ENCODE peak calls at places on chromosomes 13 and 19, in eight cellular contexts. Y, W, L, C, P, T, Q and O are unnamed samples.

GRCh38 chr19:57096640-57097361 is 23.0 kb upstream of the USP29 start:
- DNase-seq in Y (no peak), W (no peak), L (no peak), C (no peak), P (peak), T (no peak), Q (no peak), O (no peak)

GRCh38 chr19:46076031-46076880 is 35.5 kb upstream of the IGFL4 start:
- DNase-seq in Y (no peak), W (no peak), L (no peak), C (no peak), P (no peak), T (no peak), Q (no peak), O (no peak)

GRCh38 chr13:50940509-50940908 is 30.9 kb downstream of the RNASEH2B start:
- DNase-seq in Y (no peak), W (no peak), L (no peak), C (no peak), P (no peak), T (no peak), Q (no peak), O (no peak)

GRCh38 chr19:7497292-7497691 is 8.5 kb upstream of the PEX11G start:
- DNase-seq in Y (no peak), W (no peak), L (no peak), C (no peak), P (no peak), T (no peak), Q (no peak), O (no peak)

GRCh38 chr19:47122359-47123335 is 8.0 kb upstream of the SAE1 start:
- DNase-seq in Y (no peak), W (no peak), L (no peak), C (no peak), P (no peak), T (no peak), Q (peak), O (no peak)

GRCh38 chr19:40517248-40517647 is 50.4 kb downstream of the SPTBN4 start:
- DNase-seq in Y (no peak), W (no peak), L (no peak), C (no peak), P (no peak), T (no peak), Q (no peak), O (no peak)

GRCh38 chr13:99018418-99019180 is 40.7 kb upstream of the DOCK9 start:
- DNase-seq in Y (no peak), W (no peak), L (no peak), C (no peak), P (no peak), T (no peak), Q (peak), O (no peak)

GRCh38 chr13:39952244-39953233 is 297.1 kb downstream of the COG6 start:
- DNase-seq in Y (no peak), W (no peak), L (no peak), C (no peak), P (no peak), T (peak), Q (peak), O (no peak)

GRCh38 chr13:112752211-112752610 is 62.4 kb downstream of the ATP11A start:
- DNase-seq in Y (no peak), W (no peak), L (no peak), C (no peak), P (no peak), T (no peak), Q (no peak), O (no peak)

GRCh38 chr13:109933476-109933875 is 147.1 kb upstream of the IRS2 start:
- DNase-seq in Y (no peak), W (no peak), L (no peak), C (no peak), P (no peak), T (no peak), Q (no peak), O (no peak)

GRCh38 chr13:41897126-41897525 is 63.8 kb downstream of the VWA8 start:
- DNase-seq in Y (no peak), W (no peak), L (no peak), C (no peak), P (no peak), T (no peak), Q (peak), O (no peak)

GRCh38 chr19:35731353-35731752 is 10.9 kb downstream of the IGFLR1 start:
- DNase-seq in Y (no peak), W (no peak), L (no peak), C (no peak), P (no peak), T (no peak), Q (no peak), O (no peak)

GRCh38 chr13:20967340-20967739 is 64.8 kb upstream of the XPO4 start:
- DNase-seq in Y (no peak), W (no peak), L (no peak), C (no peak), P (no peak), T (no peak), Q (no peak), O (no peak)

GRCh38 chr19:14167013-14167593 is 30.7 kb upstream of the ASF1B start:
- DNase-seq in Y (no peak), W (no peak), L (no peak), C (no peak), P (no peak), T (no peak), Q (no peak), O (no peak)

GRCh38 chr19:3431760-3432397 is 48.4 kb downstream of the SMIM24 start:
- DNase-seq in Y (no peak), W (no peak), L (no peak), C (no peak), P (no peak), T (no peak), Q (no peak), O (no peak)

GRCh38 chr19:12840091-12841079 is 2.1 kb downstream of the MAST1 start:
- DNase-seq in Y (peak), W (peak), L (peak), C (no peak), P (no peak), T (peak), Q (peak), O (peak)

GRCh38 chr13:34156841-34157365 is 339.0 kb downstream of the RFC3 start:
- DNase-seq in Y (peak), W (peak), L (peak), C (no peak), P (peak), T (peak), Q (peak), O (peak)

GRCh38 chr13:111909971-111910671 is 156.8 kb upstream of the SOX1 start:
- DNase-seq in Y (no peak), W (no peak), L (no peak), C (no peak), P (peak), T (no peak), Q (no peak), O (peak)

GRCh38 chr19:30090476-30090875 is 148.4 kb downstream of the URI1 start:
- DNase-seq in Y (no peak), W (no peak), L (no peak), C (no peak), P (no peak), T (no peak), Q (no peak), O (peak)

GRCh38 chr13:37485766-37486165 is 112.8 kb downstream of the POSTN start:
- DNase-seq in Y (no peak), W (no peak), L (no peak), C (no peak), P (no peak), T (peak), Q (peak), O (no peak)

GRCh38 chr19:17490411-17490810 is 20.1 kb downstream of the SLC27A1 start:
- DNase-seq in Y (no peak), W (no peak), L (no peak), C (no peak), P (no peak), T (no peak), Q (no peak), O (no peak)

GRCh38 chr19:5148794-5149190 is 179.9 kb downstream of the KDM4B start:
- DNase-seq in Y (no peak), W (no peak), L (no peak), C (no peak), P (no peak), T (no peak), Q (no peak), O (no peak)

GRCh38 chr19:57410748-57411671 is at the start of gene ZNF17:
- DNase-seq in Y (peak), W (peak), L (peak), C (peak), P (peak), T (peak), Q (peak), O (peak)

GRCh38 chr19:47013041-47013517 is 6.6 kb upstream of the NPAS1 start:
- DNase-seq in Y (peak), W (peak), L (peak), C (no peak), P (peak), T (peak), Q (peak), O (peak)

GRCh38 chr13:19606152-19606551 is 27.3 kb upstream of the MPHOSPH8 start:
- DNase-seq in Y (no peak), W (no peak), L (no peak), C (no peak), P (no peak), T (no peak), Q (peak), O (no peak)

GRCh38 chr19:11078893-11079292 is 10.4 kb upstream of the LDLR start:
- DNase-seq in Y (no peak), W (no peak), L (no peak), C (no peak), P (no peak), T (no peak), Q (no peak), O (no peak)

GRCh38 chr13:112215871-112216270 is 148.9 kb downstream of the SOX1 start:
- DNase-seq in Y (no peak), W (no peak), L (no peak), C (no peak), P (no peak), T (no peak), Q (no peak), O (no peak)

GRCh38 chr19:4337906-4338440 is 654 bp downstream of the STAP2 start:
- DNase-seq in Y (peak), W (no peak), L (peak), C (no peak), P (no peak), T (peak), Q (no peak), O (no peak)

GRCh38 chr19:47598407-47599349 is 10.3 kb upstream of the BICRA start:
- DNase-seq in Y (peak), W (peak), L (peak), C (no peak), P (peak), T (peak), Q (peak), O (peak)

GRCh38 chr19:43290568-43291359 is 21.4 kb upstream of the PSG9 start:
- DNase-seq in Y (no peak), W (no peak), L (no peak), C (no peak), P (no peak), T (no peak), Q (no peak), O (no peak)

GRCh38 chr19:40414536-40415535 is 1.7 kb upstream of the PRX start:
- DNase-seq in Y (no peak), W (no peak), L (no peak), C (no peak), P (no peak), T (no peak), Q (no peak), O (peak)

GRCh38 chr13:68810660-68811059 is 1297.0 kb upstream of the ATXN8OS start:
- DNase-seq in Y (no peak), W (no peak), L (no peak), C (no peak), P (no peak), T (no peak), Q (no peak), O (no peak)

GRCh38 chr13:81987677-81988357 is 1646.9 kb upstream of the SPRY2 start:
- DNase-seq in Y (no peak), W (no peak), L (no peak), C (no peak), P (no peak), T (no peak), Q (no peak), O (no peak)

GRCh38 chr13:90105881-90106496 is 1241.5 kb upstream of the MIR17HG start:
- DNase-seq in Y (no peak), W (no peak), L (no peak), C (no peak), P (no peak), T (no peak), Q (no peak), O (no peak)

GRCh38 chr19:3950871-3951861 is 18.3 kb downstream of the NMRK2 start:
- DNase-seq in Y (no peak), W (no peak), L (no peak), C (no peak), P (peak), T (no peak), Q (no peak), O (peak)

GRCh38 chr13:82467626-82468025 is 1414.6 kb downstream of the SLITRK1 start:
- DNase-seq in Y (no peak), W (no peak), L (no peak), C (no peak), P (no peak), T (no peak), Q (no peak), O (no peak)

GRCh38 chr13:27120811-27121210 is 50.8 kb downstream of the USP12 start:
- DNase-seq in Y (no peak), W (no peak), L (no peak), C (no peak), P (no peak), T (peak), Q (peak), O (no peak)

GRCh38 chr13:99165753-99166587 is 34.7 kb upstream of the UBAC2 start:
- DNase-seq in Y (peak), W (no peak), L (no peak), C (no peak), P (no peak), T (no peak), Q (no peak), O (no peak)

GRCh38 chr13:109427148-109427547 is 359.2 kb downstream of the IRS2 start:
- DNase-seq in Y (no peak), W (no peak), L (no peak), C (no peak), P (no peak), T (no peak), Q (no peak), O (no peak)

GRCh38 chr19:51019544-51019925 is at the start of gene KLK10:
- DNase-seq in Y (no peak), W (no peak), L (peak), C (no peak), P (no peak), T (no peak), Q (no peak), O (no peak)

GRCh38 chr19:51018745-51019543 is 565 bp downstream of the KLK10 start:
- DNase-seq in Y (no peak), W (no peak), L (peak), C (no peak), P (no peak), T (no peak), Q (no peak), O (no peak)

GRCh38 chr19:51014242-51014641 is 5.3 kb downstream of the KLK10 start:
- DNase-seq in Y (no peak), W (no peak), L (no peak), C (no peak), P (no peak), T (no peak), Q (no peak), O (no peak)

GRCh38 chr19:51015691-51016267 is 3.7 kb downstream of the KLK10 start:
- DNase-seq in Y (no peak), W (no peak), L (no peak), C (no peak), P (no peak), T (no peak), Q (no peak), O (no peak)

GRCh38 chr19:51016798-51017683 is 2.5 kb downstream of the KLK10 start:
- DNase-seq in Y (peak), W (peak), L (peak), C (no peak), P (no peak), T (peak), Q (peak), O (peak)
- H3K4me3 ChIP-seq in Y (no peak), W (peak), L (no peak), C (peak), P (peak), T (no peak), Q (no peak), O (peak)

DNA sequence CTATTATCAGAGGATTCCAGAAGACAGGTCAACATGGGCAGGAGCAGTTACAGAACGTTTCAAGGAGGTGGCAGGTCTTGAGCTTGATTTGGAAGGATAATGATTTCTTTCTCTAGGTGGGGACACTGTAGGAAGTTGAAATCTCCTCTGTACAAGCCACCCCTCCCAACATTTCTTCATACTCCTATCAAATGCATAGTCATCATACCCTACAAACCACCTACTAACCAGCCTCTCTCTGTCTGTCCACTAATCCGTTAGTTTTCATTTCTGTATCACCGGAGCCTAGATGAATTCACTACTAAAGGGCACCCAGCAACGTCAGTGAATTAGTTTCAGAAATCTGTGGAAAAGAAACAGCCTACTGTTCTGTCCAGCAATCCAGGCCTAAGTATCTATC is 1.3 kb downstream of the ATP7B start:
- DNase-seq in Y (no peak), W (no peak), L (no peak), C (no peak), P (no peak), T (no peak), Q (no peak), O (no peak)
- TF ChIP-seq POLR2A in Y (no peak), W (no peak), L (no peak), C (no peak), P (no peak), T (no peak), Q (no peak), O (no peak)

DNA sequence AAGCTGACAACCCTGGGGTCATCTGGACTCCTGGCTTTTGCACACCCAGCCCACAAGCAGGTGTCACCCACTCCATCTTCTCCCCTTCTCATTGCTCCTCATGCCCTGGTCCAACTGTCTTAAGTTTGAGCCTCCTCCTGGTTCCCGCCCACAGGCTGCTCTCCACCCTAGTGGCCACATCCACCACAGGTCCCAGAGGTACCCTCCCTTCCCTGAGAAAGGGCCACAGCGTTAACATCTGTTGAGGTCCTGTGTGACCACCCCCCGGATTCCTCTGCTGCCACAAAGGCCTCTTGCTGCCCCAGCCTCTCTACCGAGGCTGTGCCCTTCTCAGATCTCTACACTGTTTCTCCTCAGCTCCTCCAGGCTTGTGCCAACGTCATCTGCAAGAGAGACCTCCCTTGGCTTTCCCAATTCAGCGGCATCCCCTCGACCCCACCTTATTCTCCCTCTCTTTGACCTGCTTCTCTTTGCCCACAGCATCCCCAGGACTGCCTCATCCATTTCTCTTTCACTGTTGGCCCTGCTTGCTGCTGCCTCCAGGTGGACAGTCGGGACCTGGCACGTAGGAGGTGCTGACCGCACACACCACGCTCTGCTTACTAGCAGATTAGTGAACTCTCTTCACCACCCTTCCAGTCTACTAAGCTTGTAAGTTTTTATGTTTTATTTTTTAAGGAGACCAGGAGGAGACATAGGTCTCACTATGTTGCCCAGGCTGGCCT is 33.3 kb downstream of the SUGP2 start:
- DNase-seq in Y (no peak), W (no peak), L (no peak), C (no peak), P (no peak), T (no peak), Q (peak), O (no peak)
- TF ChIP-seq CTCF in Y (no peak), W (no peak), L (no peak), C (no peak), P (no peak), T (peak), Q (peak), O (no peak)

DNA sequence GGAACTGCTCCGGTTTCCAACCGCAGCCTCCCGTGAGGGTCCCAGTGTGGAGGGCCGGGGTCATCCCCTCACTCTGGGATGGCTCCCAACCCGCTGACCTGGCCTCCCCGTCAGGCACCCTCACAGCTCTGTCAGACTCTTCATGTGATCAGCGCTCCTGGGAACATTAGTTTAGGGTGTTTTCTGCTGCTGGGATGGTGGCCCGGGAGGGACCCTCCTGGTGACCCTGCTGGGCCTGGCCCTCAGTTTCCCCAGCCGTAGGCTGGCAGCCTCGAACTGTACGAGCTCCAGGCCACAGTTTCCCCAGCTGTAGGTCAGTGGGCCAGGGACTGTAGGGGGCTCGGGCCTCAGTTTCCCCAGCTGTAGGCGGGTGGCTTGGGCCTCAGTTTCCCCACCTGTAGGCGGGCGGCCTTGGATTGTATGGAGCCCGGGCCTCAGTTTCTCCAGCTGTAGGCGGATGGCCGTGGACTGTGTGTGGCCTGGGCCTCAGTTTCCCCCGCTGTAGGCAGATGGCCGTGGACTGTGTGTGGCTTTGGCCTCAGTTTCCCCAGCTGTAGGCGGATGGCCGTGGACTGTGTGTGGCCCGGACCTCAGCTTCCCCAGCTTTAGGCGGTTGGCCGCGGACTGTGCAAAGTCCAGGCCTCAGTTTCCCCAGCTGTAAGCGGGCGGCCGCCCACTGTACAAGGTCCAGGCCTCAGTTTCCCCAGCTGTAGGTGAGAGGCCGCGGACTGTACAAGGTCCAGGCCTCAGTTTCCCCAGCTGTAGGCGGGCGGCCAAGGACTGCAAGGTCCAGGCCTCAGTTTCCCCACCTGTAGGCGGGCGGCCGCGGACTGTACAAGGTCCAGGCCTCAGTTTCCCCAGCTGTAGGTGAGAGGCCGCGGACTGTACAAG is 1.3 kb upstream of the PTBP1 start:
- DNase-seq in Y (no peak), W (no peak), L (no peak), C (no peak), P (no peak), T (no peak), Q (no peak), O (no peak)
- H3K4me3 ChIP-seq in Y (peak), W (peak), L (peak), C (peak), P (peak), T (no peak), Q (no peak), O (peak)